ENCODE peak calls at places on chromosomes 12 and 14, in seven cellular contexts. A, O, S, Q, R, Z and X are unnamed samples.

GRCh38 chr14:94823556-94824341 is 53.8 kb upstream of the GSC start:
- DNase-seq in S (no peak), A (no peak), Q (no peak), R (no peak), Z (no peak), O (no peak), X (no peak)

GRCh38 chr12:131264625-131265024 is 310.9 kb downstream of the ADGRD1 start:
- DNase-seq in Q (no peak), Z (no peak), S (no peak), R (no peak), A (no peak), O (no peak), X (no peak)

GRCh38 chr12:91154131-91154530 is 28.5 kb downstream of the DCN start:
- DNase-seq in Q (no peak), A (no peak), S (no peak), O (no peak), R (no peak), Z (no peak), X (no peak)

GRCh38 chr12:132941336-132941954 is 14.7 kb downstream of the ZNF605 start:
- DNase-seq in R (no peak), S (no peak), O (no peak), A (no peak), Q (no peak), Z (no peak), X (no peak)

GRCh38 chr14:78764240-78764639 is 594.1 kb downstream of the NRXN3 start:
- DNase-seq in A (no peak), Z (no peak), S (no peak), O (no peak), Q (no peak), R (no peak), X (no peak)

GRCh38 chr12:11840350-11840749 is 190.9 kb downstream of the ETV6 start:
- DNase-seq in R (no peak), Z (no peak), S (no peak), A (peak; percentile 44), Q (no peak), O (no peak), X (no peak)

GRCh38 chr12:68612675-68613074 is 2.0 kb downstream of the RAP1B start:
- DNase-seq in Z (no peak), S (no peak), O (no peak), A (no peak), Q (no peak), R (no peak), X (no peak)

GRCh38 chr14:49687942-49688700 is at the start of gene POLE2:
- DNase-seq in Q (peak; percentile 70), A (peak; percentile 78), O (peak; percentile 77), S (peak; percentile 70), R (peak; percentile 64), Z (peak; percentile 85), X (peak; percentile 89)

GRCh38 chr12:106994579-106995220 is 7.8 kb upstream of the MTERF2 start:
- DNase-seq in Q (no peak), S (no peak), A (no peak), R (peak; percentile 49), Z (no peak), O (no peak), X (no peak)

GRCh38 chr12:10069099-10069498 is 29.7 kb downstream of the CLEC1A start:
- DNase-seq in R (peak; percentile 31), Z (no peak), Q (no peak), A (no peak), O (no peak), S (no peak), X (no peak)

GRCh38 chr12:106328735-106329134 is 26.2 kb downstream of the TCP11L2 start:
- DNase-seq in Z (no peak), R (no peak), S (no peak), Q (no peak), O (no peak), A (no peak), X (no peak)

GRCh38 chr14:26598672-26599131 is 869 bp upstream of the NOVA1 start:
- DNase-seq in O (no peak), S (no peak), R (no peak), Q (no peak), Z (no peak), A (no peak), X (no peak)
- TF ChIP-seq CTCF in O (no peak), S (no peak), R (no peak), Q (no peak), Z (no peak), A (no peak), X (no peak)

GRCh38 chr12:124465473-124465872 is 101.9 kb downstream of the NCOR2 start:
- DNase-seq in A (no peak), O (no peak), Q (no peak), Z (no peak), R (no peak), S (no peak), X (no peak)
- TF ChIP-seq CTCF in A (no peak), O (no peak), Q (no peak), Z (no peak), R (no peak), S (no peak), X (no peak)

GRCh38 chr14:59632381-59632780 is 55.8 kb upstream of the CCDC175 start:
- DNase-seq in Q (no peak), R (peak; percentile 24), O (peak; percentile 60), S (no peak), A (peak; percentile 30), Z (peak; percentile 45), X (peak; percentile 48)

GRCh38 chr14:59630281-59630963 is 53.8 kb upstream of the CCDC175 start:
- DNase-seq in Q (no peak), A (no peak), S (no peak), O (peak; percentile 42), Z (no peak), R (no peak), X (no peak)

GRCh38 chr14:59634617-59635016 is 58.0 kb upstream of the CCDC175 start:
- DNase-seq in Q (no peak), S (no peak), R (no peak), A (no peak), Z (no peak), O (no peak), X (no peak)

GRCh38 chr14:59629384-59630158 is 53.0 kb upstream of the CCDC175 start:
- DNase-seq in Z (no peak), S (no peak), O (no peak), A (no peak), R (no peak), Q (no peak), X (no peak)

DNA sequence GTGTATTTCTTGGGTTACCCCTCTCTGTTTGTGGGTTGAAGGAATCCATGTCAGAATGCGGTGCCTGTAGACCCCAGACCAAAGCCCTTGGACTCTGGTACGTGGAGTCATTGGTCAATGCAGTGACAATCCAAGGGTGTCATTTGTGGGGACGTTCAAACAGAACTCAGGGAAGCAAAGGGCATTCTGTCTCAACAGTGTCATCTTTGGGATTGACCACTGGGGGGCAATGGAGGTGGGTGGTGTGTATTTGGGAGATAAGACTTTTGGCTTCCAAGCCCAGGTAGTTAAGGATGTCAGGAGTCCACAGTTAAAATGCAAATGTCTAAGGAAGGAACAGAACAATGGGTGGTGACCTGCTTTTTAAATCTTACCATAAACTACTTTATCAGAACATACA is 54.6 kb upstream of the CCDC175 start:
- DNase-seq in A (no peak), Z (no peak), O (peak; percentile 40), S (no peak), R (peak; percentile 0), Q (no peak), X (no peak)
- TF ChIP-seq CTCF in A (no peak), Z (no peak), O (peak; percentile 80), S (no peak), R (peak; percentile 21), Q (no peak), X (peak; percentile 4)

DNA sequence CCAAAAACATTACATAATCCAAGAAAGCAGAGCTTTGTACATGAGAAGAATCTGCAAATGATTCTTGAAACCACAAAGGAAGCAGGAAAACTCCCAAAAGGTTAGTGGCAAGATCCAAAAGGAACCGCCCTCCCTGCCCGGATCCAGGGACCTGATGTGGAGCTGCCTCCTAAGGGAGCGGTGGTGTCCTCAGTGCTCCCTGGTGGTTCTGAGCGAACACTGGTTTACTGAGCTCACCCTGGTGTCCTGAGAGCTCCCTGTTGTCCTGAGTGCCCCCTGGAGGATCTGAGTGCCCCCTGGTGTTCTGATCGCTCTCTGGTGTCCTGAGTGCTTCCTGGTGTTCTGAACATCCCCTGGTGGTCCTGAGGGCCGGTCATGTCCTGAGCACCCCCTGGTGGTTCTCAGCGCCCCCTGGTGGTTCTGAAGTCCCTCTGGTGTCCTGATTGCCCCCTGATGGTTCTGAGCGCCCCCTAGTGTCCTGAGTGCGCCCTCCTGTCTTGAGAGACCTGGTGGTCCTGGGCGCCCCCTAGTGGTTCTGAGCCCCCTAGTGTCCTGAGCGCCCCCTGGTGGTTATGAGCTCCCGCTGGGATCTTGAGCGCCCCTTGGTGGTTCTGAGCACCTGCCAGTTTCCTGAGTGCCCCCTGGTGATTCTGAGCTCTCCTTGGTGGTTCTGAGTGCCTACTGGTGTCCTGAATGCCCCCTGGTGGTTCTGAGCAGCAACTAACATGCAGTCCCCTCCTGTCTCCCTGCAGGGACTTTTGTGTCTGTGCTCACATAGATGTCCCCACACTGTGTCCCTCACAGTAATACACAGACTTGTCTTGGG is 891.1 kb downstream of the TMEM121 start:
- DNase-seq in R (no peak), Z (peak; percentile 50), A (peak; percentile 61), Q (no peak), O (no peak), S (peak; percentile 79), X (peak; percentile 75)
- TF ChIP-seq CTCF in R (peak; percentile 29), Z (peak; percentile 27), A (peak; percentile 41), Q (peak; percentile 64), O (peak; percentile 71), S (peak; percentile 91), X (peak; percentile 100)

DNA sequence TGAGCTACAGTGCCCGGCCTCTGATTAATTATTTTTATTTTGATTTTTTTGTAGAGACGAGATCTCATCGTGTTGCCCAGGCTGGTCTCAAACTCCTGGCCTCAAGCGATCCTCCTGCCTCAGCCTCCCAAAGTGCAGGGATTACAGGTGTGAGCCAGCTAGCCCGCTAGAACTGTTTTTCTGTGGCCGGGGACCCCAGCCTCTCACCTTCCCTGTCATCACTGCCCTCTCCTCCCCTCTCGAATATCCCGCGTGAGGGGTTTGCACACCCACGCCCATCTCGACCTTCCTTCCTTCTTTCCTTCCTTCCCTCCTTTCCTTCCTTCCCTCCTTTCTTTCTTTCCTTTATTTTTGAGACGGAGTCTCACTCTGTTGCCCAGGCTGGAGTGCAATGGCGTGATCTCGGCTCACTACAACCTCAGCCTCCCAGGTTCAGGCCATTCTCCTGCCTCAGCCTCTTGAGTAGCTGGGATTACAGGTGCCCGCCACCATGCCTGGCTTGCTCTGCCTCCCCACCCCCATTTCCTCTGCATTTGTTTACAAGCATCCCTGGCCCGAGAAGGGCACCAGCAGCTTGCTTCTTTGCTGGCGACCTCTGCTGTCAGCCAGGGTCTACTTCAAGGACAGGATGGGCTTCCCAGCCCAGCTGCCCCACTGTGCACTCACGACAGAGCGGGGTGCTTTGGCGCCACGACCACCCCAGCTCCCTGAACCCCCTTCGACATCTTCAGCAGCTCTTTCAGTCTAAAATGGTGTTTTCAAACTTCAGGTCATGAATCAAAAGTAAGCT is 4.3 kb upstream of the TRAF3 start:
- DNase-seq in Q (no peak), Z (no peak), A (no peak), S (peak; percentile 51), O (peak; percentile 63), R (peak; percentile 32), X (no peak)
- TF ChIP-seq CTCF in Q (no peak), Z (no peak), A (no peak), S (no peak), O (no peak), R (peak; percentile 27), X (peak; percentile 60)

GRCh38 chr12:93563807-93564538 is 8.5 kb upstream of the SOCS2 start:
- DNase-seq in A (no peak), O (peak; percentile 11), S (no peak), Z (no peak), R (peak; percentile 55), Q (no peak), X (peak; percentile 34)
- TF ChIP-seq CTCF in A (no peak), O (no peak), S (no peak), Z (no peak), R (peak; percentile 52), Q (peak; percentile 32), X (peak; percentile 40)